ENCODE peak calls at places on chromosomes 16 and 17, in six cellular contexts. R, L, H, J, G and C are unnamed samples.

GRCh38 chr17:59284317-59284716 is 47.1 kb upstream of the YPEL2 start:
- ATAC-seq in R (no peak), L (no peak), H (no peak), J (peak; percentile 56), G (no peak), C (no peak)

GRCh38 chr16:56372938-56373337 is 52.4 kb downstream of the AMFR start:
- ATAC-seq in R (no peak), L (peak; percentile 46), H (no peak), J (no peak), G (no peak), C (no peak)

GRCh38 chr16:16186820-16187219 is 36.5 kb downstream of the ABCC6 start:
- ATAC-seq in R (no peak), L (no peak), H (no peak), J (no peak), G (no peak), C (no peak)

GRCh38 chr17:57605734-57606105 is 139.4 kb downstream of the CCDC182 start:
- ATAC-seq in R (no peak), L (no peak), H (no peak), J (no peak), G (no peak), C (no peak)

GRCh38 chr16:89973654-89974335 is 25.2 kb downstream of the DEF8 start:
- ATAC-seq in R (no peak), L (no peak), H (no peak), J (no peak), G (no peak), C (no peak)

GRCh38 chr16:2682209-2683021 is at the start of gene KCTD5:
- ATAC-seq in R (peak; percentile 97), L (peak; percentile 98), H (peak; percentile 99), J (peak; percentile 97), G (peak; percentile 93), C (peak; percentile 97)

GRCh38 chr17:64323774-64324173 is 60.7 kb upstream of the TEX2 start:
- ATAC-seq in R (no peak), L (no peak), H (no peak), J (no peak), G (no peak), C (no peak)

GRCh38 chr17:66829386-66829864 is 5.5 kb upstream of the CACNG5 start:
- ATAC-seq in R (peak; percentile 76), L (peak; percentile 100), H (peak; percentile 80), J (peak; percentile 77), G (peak; percentile 64), C (no peak)

GRCh38 chr16:5020551-5020950 is 13.2 kb downstream of the NAGPA start:
- ATAC-seq in R (no peak), L (no peak), H (no peak), J (no peak), G (no peak), C (no peak)

GRCh38 chr16:49491736-49492089 is 118.1 kb downstream of the C16orf78 start:
- ATAC-seq in R (peak; percentile 81), L (peak; percentile 17), H (peak; percentile 50), J (no peak), G (peak; percentile 51), C (peak; percentile 56)

GRCh38 chr17:7582401-7583252 is 1.0 kb upstream of the MPDU1 start:
- ATAC-seq in R (no peak), L (no peak), H (no peak), J (no peak), G (no peak), C (no peak)
- TF ChIP-seq POLR2A in R (no peak), L (no peak), H (no peak), J (no peak), G (no peak), C (no peak)

DNA sequence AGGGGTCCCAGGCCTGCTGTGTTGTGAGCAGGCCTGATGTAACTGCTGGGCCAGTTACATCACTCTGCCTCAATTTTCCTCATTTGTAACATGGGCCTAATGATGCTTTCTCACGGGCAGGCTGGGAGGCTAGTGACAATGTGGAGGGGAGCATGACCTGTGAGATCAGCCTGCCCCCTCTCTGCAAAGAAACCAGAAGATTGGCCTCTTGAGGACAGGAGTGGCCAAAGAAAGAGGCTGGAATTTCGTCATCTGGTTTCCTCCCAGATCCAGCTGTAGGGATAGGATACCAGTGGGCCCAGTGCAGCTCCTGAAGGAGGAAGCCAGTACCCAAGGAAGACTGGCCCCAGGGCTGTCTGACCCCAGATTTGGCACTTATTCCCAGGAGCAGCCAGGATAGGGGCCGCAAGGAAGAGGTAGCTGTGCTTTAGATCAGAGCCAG is 615 bp upstream of the SREBF1 start:
- ATAC-seq in R (peak; percentile 7), L (peak; percentile 7), H (no peak), J (peak; percentile 46), G (peak; percentile 16), C (peak; percentile 26)
- H3K27ac ChIP-seq in R (peak overlapping the region; percentile 99), L (peak overlapping the region; percentile 94), H (peak overlapping the region; percentile 100), J (peak overlapping the region; percentile 99), G (peak overlapping the region; percentile 98), C (peak overlapping the region; percentile 98)

GRCh38 chr17:7312432-7313027 is 2.6 kb downstream of the GPS2 start:
- ATAC-seq in R (no peak), L (no peak), H (no peak), J (no peak), G (no peak), C (no peak)
- TF ChIP-seq POLR2A in R (no peak), L (no peak), H (no peak), J (no peak), G (peak; percentile 16), C (no peak)

DNA sequence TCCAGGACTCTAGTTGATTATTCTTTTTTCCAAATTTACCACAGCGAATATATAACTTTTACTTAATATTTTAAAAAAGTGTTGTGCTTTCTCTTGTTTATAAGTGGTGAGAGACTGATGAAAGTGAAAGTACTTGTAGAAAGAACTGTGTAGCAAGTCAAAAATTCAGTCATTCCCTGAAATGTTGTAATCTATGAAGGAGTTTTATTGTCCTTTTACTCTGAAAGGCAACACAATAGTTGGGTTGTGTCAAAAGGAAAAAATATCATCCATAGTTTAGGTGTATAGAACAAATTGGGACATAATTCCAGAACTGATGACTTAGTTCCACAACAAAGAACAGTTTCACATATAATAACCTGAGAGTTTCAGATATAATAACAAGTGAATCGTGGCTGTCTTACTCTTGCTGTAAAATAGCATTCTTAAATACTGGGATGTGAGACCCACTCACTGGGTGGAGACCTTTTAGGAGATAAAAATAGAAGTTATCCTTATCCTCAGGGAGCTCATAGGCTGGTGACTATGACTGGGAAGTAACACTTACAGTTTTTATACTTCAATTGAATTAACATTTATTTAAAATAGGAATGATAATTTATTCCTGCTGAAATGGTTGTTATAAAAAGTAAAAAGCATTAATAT is 20.6 kb downstream of the CYB5B start:
- ATAC-seq in R (peak; percentile 51), L (peak; percentile 37), H (no peak), J (peak; percentile 72), G (no peak), C (no peak)
- H3K27ac ChIP-seq in R (peak overlapping the region; percentile 84), L (peak overlapping the region; percentile 74), H (peak overlapping the region; percentile 49), J (peak overlapping the region; percentile 67), G (peak overlapping the region; percentile 59), C (peak overlapping the region; percentile 77)

GRCh38 chr17:73013299-73013698 is 79.2 kb downstream of the SLC39A11 start:
- ATAC-seq in R (no peak), L (no peak), H (no peak), J (no peak), G (no peak), C (no peak)

GRCh38 chr17:73013816-73014663 is 78.4 kb downstream of the SLC39A11 start:
- ATAC-seq in R (no peak), L (no peak), H (no peak), J (no peak), G (peak; percentile 84), C (no peak)

GRCh38 chr17:73007447-73007846 is 85.0 kb downstream of the SLC39A11 start:
- ATAC-seq in R (peak; percentile 65), L (peak; percentile 67), H (peak; percentile 71), J (peak; percentile 52), G (no peak), C (no peak)

GRCh38 chr17:73010414-73010813 is 82.1 kb downstream of the SLC39A11 start:
- ATAC-seq in R (no peak), L (no peak), H (no peak), J (no peak), G (no peak), C (no peak)

DNA sequence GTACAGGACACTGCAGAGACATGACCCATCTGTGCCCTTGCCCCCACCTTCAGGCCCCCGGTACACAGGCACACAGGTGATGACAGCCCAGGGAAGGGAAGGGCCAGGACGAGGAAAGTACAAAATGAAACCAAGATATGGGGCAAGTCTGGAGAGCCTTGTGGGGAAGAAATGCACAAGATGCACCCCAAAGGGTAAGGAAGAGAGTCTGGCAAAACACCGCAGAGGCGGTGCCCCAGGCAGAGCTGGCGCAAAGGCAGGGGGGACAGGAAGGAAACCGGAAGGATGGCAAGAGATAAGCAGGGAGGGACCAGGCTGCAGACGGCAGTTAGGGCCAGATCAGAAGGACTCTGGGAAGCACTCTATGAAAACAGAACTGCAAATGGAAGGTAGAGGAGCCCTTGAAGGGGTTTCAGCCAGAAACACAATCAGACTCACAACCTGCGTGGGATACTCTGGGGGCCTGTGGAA is 81.4 kb downstream of the SLC39A11 start:
- ATAC-seq in R (no peak), L (no peak), H (no peak), J (no peak), G (no peak), C (no peak)
- TF ChIP-seq POLR2A in R (no peak), L (no peak), H (no peak), J (no peak), G (no peak), C (no peak)

DNA sequence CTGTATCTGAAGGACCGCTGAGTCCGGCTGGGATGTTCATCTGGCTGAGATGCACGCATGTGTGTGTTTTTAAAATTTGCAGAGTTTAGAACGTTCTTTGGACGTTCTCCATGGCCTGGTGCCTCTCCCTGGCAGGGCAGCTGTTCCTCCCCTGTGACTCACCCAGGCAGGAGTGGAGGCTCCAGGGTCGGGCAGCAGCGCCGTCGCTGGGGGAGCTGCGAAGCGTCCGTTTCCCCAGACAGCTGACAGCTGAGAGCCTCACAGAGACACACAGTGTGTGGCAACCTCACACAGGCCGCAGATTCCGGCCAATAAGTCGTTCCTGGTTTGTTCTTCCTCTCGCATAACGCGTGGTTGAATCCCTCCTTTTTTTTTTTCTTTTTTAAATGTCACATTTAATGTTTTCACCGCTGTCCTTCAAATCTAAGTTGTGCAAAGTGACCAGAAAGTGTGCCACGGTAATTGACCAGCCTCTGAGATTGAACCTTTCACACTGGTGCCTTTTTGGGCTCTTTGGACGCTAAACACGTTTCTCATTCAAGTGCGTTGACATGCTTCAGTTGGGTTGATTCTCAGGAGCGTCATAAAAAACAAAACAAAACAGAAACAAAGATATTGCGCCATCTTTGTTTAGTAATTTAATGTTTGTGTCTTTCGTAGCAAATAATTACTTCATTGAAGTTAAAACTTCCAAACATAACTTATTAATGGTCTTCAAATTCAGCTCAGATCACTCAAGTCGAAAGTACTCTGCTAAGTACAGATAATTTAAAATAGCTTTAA is 80.4 kb downstream of the OR1D5 start:
- ATAC-seq in R (peak; percentile 99), L (peak; percentile 99), H (peak; percentile 76), J (peak; percentile 89), G (peak; percentile 98), C (peak; percentile 98)
- H3K27ac ChIP-seq in R (peak overlapping the region; percentile 33), L (peak overlapping the region; percentile 49), H (no peak overlapping the region), J (peak overlapping the region; percentile 10), G (peak overlapping the region; percentile 63), C (peak overlapping the region; percentile 66)

GRCh38 chr17:78356163-78356713 is 3.6 kb downstream of the SOCS3 start:
- ATAC-seq in R (no peak), L (no peak), H (no peak), J (no peak), G (no peak), C (no peak)
- TF ChIP-seq POLR2A in R (no peak), L (peak; percentile 90), H (no peak), J (peak; percentile 56), G (no peak), C (peak; percentile 61)